ENCODE peak calls at places on chromosome 15, in nine cellular contexts. L, Z, S, H, G, I, J, R and D are unnamed samples.

GRCh38 chr15:49313650-49314049 is 109.4 kb upstream of the FGF7 start:
- DNase-seq in I (no peak), H (no peak), G (peak; percentile 87), R (peak; percentile 12), Z (no peak), L (no peak), S (no peak), J (peak; percentile 86), D (peak; percentile 76)

GRCh38 chr15:60720493-60721231 is 241.7 kb upstream of the ICE2 start:
- DNase-seq in I (peak; percentile 38), H (no peak), R (no peak), L (no peak), S (no peak), J (no peak), Z (no peak), G (no peak), D (no peak)

GRCh38 chr15:32844118-32844711 is 126.4 kb downstream of the GREM1 start:
- DNase-seq in L (peak; percentile 18), J (peak; percentile 54), H (peak; percentile 28), G (peak; percentile 72), I (no peak), S (no peak), R (peak; percentile 30), Z (peak; percentile 46), D (no peak)

GRCh38 chr15:33013827-33014445 is 180.6 kb downstream of the FMN1 start:
- DNase-seq in J (peak; percentile 83), G (peak; percentile 47), R (peak; percentile 86), L (no peak), Z (no peak), H (no peak), S (no peak), I (no peak), D (peak; percentile 63)

GRCh38 chr15:80549191-80549590 is 145.0 kb downstream of the ARNT2 start:
- DNase-seq in H (no peak), S (no peak), R (peak; percentile 26), G (peak; percentile 88), Z (no peak), I (no peak), L (no peak), J (peak; percentile 81), D (no peak)

GRCh38 chr15:69193948-69194827 is 33.8 kb downstream of the GLCE start:
- DNase-seq in Z (no peak), R (no peak), L (no peak), G (peak; percentile 32), H (no peak), J (peak; percentile 50), I (no peak), S (no peak), D (peak; percentile 16)

GRCh38 chr15:39406485-39406884 is 174.4 kb upstream of the THBS1 start:
- DNase-seq in L (no peak), G (no peak), S (no peak), H (no peak), I (no peak), Z (no peak), R (no peak), J (no peak), D (no peak)

GRCh38 chr15:47756872-47757271 is 39.6 kb downstream of the SEMA6D start:
- DNase-seq in Z (no peak), S (no peak), J (peak; percentile 83), R (peak; percentile 92), I (no peak), H (no peak), L (no peak), G (peak; percentile 78), D (peak; percentile 91)

GRCh38 chr15:58478579-58478978 is 46.8 kb downstream of the LIPC start:
- DNase-seq in S (no peak), Z (no peak), R (no peak), J (no peak), I (no peak), H (no peak), L (no peak), G (no peak), D (no peak)

GRCh38 chr15:95684693-95685115 is 645.8 kb upstream of the NR2F2 start:
- DNase-seq in I (no peak), G (peak; percentile 89), H (no peak), J (peak; percentile 81), R (peak; percentile 83), Z (no peak), S (no peak), L (no peak), D (peak; percentile 93)

GRCh38 chr15:70375006-70375409 is 277.3 kb upstream of the TLE3 start:
- DNase-seq in H (no peak), I (no peak), R (peak; percentile 92), J (peak; percentile 64), G (peak; percentile 27), S (no peak), L (no peak), Z (peak; percentile 97), D (peak; percentile 19)

GRCh38 chr15:77983708-77984445 is 93.6 kb downstream of the TBC1D2B start:
- DNase-seq in Z (no peak), J (no peak), G (no peak), S (peak; percentile 53), H (no peak), R (no peak), L (no peak), I (no peak), D (peak; percentile 42)

GRCh38 chr15:75827691-75828090 is 15.6 kb upstream of the UBE2Q2 start:
- DNase-seq in J (no peak), G (no peak), L (no peak), Z (no peak), S (no peak), I (no peak), H (no peak), R (peak; percentile 91), D (no peak)

GRCh38 chr15:39279331-39279730 is 301.5 kb upstream of the THBS1 start:
- DNase-seq in L (no peak), I (no peak), S (no peak), Z (no peak), G (peak; percentile 32), J (peak; percentile 39), H (no peak), R (no peak), D (peak; percentile 73)

GRCh38 chr15:58867926-58868325 is 65.6 kb downstream of the SLTM start:
- DNase-seq in I (no peak), R (no peak), J (no peak), S (no peak), H (no peak), G (no peak), L (no peak), Z (no peak), D (no peak)

GRCh38 chr15:58980351-58980939 is 7.0 kb upstream of the RNF111 start:
- DNase-seq in G (peak; percentile 71), L (peak; percentile 12), Z (peak; percentile 71), I (no peak), S (no peak), R (peak; percentile 35), J (peak; percentile 39), H (peak; percentile 22), D (peak; percentile 54)

GRCh38 chr15:33699691-33700447 is 268.4 kb upstream of the CHRM5 start:
- DNase-seq in L (peak; percentile 19), I (no peak), S (no peak), Z (no peak), H (no peak), G (peak; percentile 12), J (no peak), R (no peak), D (no peak)

GRCh38 chr15:51185213-51185619 is 90.5 kb upstream of the TNFAIP8L3 start:
- DNase-seq in I (no peak), S (no peak), H (no peak), J (no peak), Z (no peak), L (no peak), R (no peak), G (peak; percentile 22), D (no peak)